ENCODE peak calls at places on chromosomes 6 and 20, in six cellular contexts. R is HCT116, W is A549, M is K562, P is body of pancreas, I is heart left ventricle. N is an unnamed sample.

GRCh38 chr6:38813451-38813850 is 98.3 kb downstream of the DNAH8 start:
- DNase-seq in R (no peak), I (no peak), M (no peak), P (no peak), W (no peak), N (no peak)

GRCh38 chr20:52025938-52026337 is 165.6 kb downstream of the ZFP64 start:
- DNase-seq in R (no peak), M (no peak), W (no peak), P (no peak), I (no peak), N (no peak)

GRCh38 chr6:107101661-107102413 is 13.5 kb downstream of the BEND3 start:
- DNase-seq in P (no peak), R (no peak), M (no peak), W (no peak), I (no peak), N (no peak)

GRCh38 chr6:68641172-68641571 is 6.1 kb downstream of the ADGRB3 start:
- DNase-seq in M (no peak), R (no peak), I (no peak), P (no peak), W (no peak), N (no peak)

GRCh38 chr20:62683136-62683535 is 25.5 kb upstream of the NTSR1 start:
- DNase-seq in I (no peak), M (no peak), P (no peak), W (no peak), R (no peak), N (no peak)

GRCh38 chr6:107490568-107491058 is 696 bp downstream of the SOBP start:
- DNase-seq in I (peak), W (no peak), R (no peak), P (no peak), M (no peak), N (no peak)

GRCh38 chr6:123519191-123519510 is 117.6 kb downstream of the TRDN start:
- DNase-seq in R (no peak), M (no peak), P (peak), W (no peak), I (peak), N (no peak)

GRCh38 chr6:88422831-88423230 is 256.7 kb upstream of the CNR1 start:
- DNase-seq in I (no peak), W (no peak), R (no peak), P (no peak), M (no peak), N (no peak)

GRCh38 chr6:42182101-42182500 is 8.9 kb downstream of the GUCA1A start:
- DNase-seq in R (no peak), W (no peak), M (peak), I (no peak), P (no peak), N (no peak)

GRCh38 chr20:41166201-41167117 is 29.1 kb downstream of the PLCG1 start:
- DNase-seq in P (peak), R (no peak), W (no peak), M (no peak), I (no peak), N (no peak)

GRCh38 chr6:126631343-126631742 is 291.4 kb downstream of the CENPW start:
- DNase-seq in P (no peak), M (no peak), W (no peak), R (no peak), I (no peak), N (no peak)

GRCh38 chr6:137001287-137001976 is 43.3 kb downstream of the IL20RA start:
- DNase-seq in I (no peak), W (peak), P (no peak), M (no peak), R (peak), N (no peak)

GRCh38 chr6:109482913-109483743 is at the start of gene ZBTB24:
- DNase-seq in I (peak), W (peak), P (peak), R (peak), M (peak), N (peak)
- TF ChIP-seq POLR2A in I (no peak), W (peak), P (peak), R (no peak), M (no peak), N (peak)

DNA sequence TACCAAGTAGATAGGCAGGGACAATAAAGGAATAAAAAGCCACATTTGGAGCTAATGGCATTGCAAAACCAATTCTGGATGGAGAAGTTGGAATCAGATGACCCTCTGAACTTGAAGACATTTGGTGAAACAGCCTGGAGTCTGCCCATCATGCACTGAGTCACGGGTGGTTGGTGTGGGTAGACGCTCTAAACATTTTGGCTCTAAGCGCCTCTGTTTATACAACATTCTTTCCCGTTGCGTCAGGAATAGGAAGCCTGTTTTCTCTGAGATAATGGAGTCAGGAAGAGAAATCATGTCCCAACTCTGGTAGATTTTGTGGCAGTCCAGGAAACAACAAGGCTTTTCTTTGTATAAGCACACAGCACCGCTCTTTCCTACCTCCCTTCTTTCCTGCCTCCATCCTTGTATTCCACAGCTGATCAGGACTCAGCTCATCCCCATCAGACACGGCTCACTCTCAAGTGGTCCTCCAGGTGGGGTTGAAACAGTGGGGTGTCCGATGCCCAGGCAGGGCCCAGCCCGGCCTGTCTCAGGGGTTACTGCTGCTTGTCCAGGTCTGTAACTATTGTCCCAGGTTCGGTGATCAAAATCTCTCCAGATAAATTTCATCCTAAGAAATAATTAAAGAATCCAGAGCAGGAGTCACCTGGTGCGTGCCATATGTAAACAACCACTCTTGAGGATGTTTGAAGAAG is 12.1 kb upstream of the RAMACL start:
- DNase-seq in W (no peak), M (no peak), R (no peak), I (peak), P (no peak), N (peak)
- TF ChIP-seq POLR2A in W (no peak), M (no peak), R (no peak), I (no peak), P (no peak), N (no peak)

GRCh38 chr20:33684533-33685327 is 1.5 kb downstream of the E2F1 start:
- DNase-seq in M (no peak), P (no peak), R (no peak), W (no peak), I (no peak), N (no peak)

GRCh38 chr20:33686984-33687366 is 790 bp upstream of the E2F1 start:
- DNase-seq in W (no peak), R (no peak), I (no peak), M (no peak), P (no peak), N (no peak)

GRCh38 chr20:33685328-33686007 is 717 bp downstream of the E2F1 start:
- DNase-seq in I (no peak), M (peak), W (no peak), R (no peak), P (no peak), N (no peak)

GRCh38 chr20:33687370-33687915 is 1.3 kb upstream of the E2F1 start:
- DNase-seq in R (no peak), P (no peak), M (no peak), W (no peak), I (no peak), N (no peak)

DNA sequence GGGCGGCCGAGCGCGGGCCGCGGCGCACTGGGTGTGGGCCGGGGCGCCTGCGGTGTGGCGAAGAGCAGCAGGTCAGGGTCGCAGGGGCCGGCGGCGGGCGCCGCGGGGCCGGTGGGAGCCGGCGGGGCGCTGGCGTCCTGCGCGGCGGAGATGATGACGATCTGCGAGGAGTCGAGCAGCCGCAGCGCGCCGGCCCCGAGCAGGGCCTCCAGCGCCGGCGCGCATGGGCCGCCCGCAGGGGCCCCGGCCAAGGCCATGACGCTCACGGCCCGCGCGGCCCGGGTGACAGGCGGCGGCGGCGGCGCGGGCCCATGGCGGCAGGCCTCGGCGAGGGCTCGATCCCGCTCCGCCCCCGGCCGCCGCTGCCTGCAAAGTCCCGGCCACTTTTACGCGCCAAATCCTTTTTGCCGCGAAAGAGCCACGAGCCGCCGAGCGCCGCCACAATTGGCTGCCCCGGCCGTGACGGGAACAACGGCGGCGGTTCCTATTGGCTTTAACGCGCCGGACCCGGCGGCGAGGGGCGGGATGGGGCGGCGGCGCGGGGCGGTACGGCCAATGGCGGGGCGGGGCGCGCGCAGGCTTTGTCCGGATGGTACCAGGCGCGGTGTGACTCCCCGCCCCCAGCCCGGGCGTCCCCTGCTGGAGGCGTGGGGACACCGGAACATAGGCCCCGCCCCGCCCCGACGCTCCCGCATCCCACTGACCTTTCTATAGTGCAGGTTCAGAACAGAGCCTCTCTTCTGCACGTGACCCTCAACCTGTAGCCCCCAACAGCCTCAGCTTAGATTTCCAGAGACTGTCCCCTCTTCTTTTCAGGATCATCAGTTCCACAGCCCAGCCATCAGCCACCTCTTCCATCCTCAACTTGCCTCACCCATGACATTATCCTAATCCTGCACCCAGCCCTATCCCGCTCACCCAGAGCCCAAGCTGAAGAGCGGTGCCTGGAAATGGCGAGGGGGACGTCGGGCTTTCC is at the start of gene E2F1:
- DNase-seq in M (peak), P (peak), I (peak), R (peak), W (peak), N (peak)
- TF ChIP-seq POLR2A in M (no peak), P (no peak), I (no peak), R (peak), W (no peak), N (peak)

GRCh38 chr6:149435919-149436586 is 36.0 kb downstream of the SUMO4 start:
- DNase-seq in M (peak), P (no peak), I (no peak), W (no peak), R (no peak), N (no peak)
- TF ChIP-seq POLR2A in M (no peak), P (no peak), I (no peak), W (no peak), R (no peak), N (no peak)

GRCh38 chr6:30162265-30163089 is 869 bp upstream of the TRIM15 start:
- DNase-seq in P (no peak), M (no peak), W (no peak), I (no peak), R (no peak), N (no peak)

GRCh38 chr6:30164714-30165113 is 1.4 kb downstream of the TRIM15 start:
- DNase-seq in I (no peak), M (no peak), W (no peak), P (no peak), R (no peak), N (no peak)

GRCh38 chr6:30163918-30164654 is 740 bp downstream of the TRIM15 start:
- DNase-seq in W (no peak), P (no peak), M (no peak), R (no peak), I (no peak), N (no peak)

GRCh38 chr6:30160791-30161261 is at the start of gene TRIM10:
- DNase-seq in W (no peak), I (no peak), M (no peak), P (no peak), R (no peak), N (no peak)

DNA sequence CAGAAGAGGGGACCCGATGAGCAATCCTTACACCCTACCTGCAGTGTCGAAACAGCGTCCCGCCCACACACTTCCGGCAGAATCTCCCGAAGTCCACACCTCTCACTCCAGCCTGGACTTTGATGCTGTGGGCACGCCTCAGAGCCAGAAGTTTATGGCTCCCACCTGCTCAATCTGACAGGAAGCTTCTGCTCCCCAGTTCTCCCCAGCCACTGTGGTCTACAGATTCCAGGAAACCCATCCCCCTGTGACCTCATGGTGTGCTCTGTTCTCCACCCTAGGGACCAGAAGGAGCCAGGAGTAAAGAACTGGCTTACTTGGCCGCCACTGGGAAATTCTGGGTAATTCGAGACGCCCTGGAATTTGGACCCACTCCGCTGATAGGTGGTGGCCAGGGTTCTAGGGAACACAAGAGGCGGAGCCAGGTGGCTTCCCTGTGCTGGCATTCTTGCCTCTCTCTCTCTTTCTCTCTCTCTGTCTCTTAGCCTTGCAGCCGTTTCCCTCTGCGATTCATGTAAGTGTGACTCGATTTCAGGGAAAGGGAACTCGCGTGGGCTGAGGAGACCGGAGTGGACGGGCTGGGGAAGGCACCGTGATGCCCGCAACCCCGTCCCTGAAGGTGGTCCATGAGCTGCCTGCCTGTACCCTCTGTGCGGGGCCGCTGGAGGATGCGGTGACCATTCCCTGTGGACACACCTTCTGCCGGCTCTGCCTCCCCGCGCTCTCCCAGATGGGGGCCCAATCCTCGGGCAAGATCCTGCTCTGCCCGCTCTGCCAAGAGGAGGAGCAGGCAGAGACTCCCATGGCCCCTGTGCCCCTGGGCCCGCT is at the start of gene TRIM15:
- DNase-seq in W (no peak), I (no peak), P (no peak), M (no peak), R (peak), N (no peak)
- TF ChIP-seq POLR2A in W (no peak), I (no peak), P (no peak), M (no peak), R (no peak), N (no peak)

DNA sequence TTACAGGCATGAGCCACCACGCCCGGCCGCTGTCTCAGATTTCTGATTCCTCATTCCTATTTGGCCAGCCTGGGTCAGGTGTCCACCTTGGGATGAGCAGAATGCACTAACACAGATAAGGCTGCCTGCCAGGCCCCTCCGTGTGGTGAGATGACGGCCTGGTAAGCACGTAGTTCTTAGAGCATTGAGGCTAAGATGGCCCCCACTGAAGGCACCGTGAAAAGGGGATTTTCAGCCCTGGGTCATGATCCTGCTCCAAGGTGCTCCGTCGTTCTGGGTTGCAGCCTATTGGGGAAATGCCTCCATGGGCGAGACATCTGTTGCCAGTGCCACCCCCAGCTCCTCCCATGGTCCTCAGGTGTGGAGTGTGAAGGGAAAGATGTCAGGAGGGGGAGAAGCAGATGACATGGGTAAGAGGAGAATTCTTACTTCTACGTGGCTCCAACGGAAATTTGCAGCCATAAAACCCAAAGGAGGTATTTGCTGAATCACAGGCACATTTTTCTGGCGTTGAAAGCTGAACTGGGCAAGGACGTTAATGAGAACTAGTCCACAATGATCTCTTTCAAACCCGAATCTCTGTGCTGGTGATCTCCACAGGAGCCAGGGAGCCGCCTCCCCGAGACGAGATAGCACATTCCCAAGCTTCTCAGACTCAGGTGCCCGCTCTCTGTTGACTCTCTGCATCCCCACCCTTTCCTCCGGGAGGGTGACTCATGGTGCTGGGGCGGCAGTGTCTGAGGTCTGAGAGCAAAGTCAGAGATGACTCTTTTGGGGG is 34.0 kb upstream of the BMP6 start:
- DNase-seq in I (no peak), W (peak), M (peak), P (no peak), R (peak), N (peak)
- TF ChIP-seq POLR2A in I (no peak), W (no peak), M (no peak), P (no peak), R (no peak), N (no peak)

N was measured in H54.